ENCODE peak calls at places on chromosome 9, in ten cellular contexts. H is CD4-positive, alpha-beta T cell; V is Calu3; Q is right lobe of liver; Y is foreskin fibroblast; M is nephron progenitor cell; J is ovary; E is HCT116; U is colonic mucosa; G is WTC11. P is an unnamed sample.

GRCh38 chr9:117334101-117334500 is 80.8 kb downstream of the ASTN2 start:
- DNase-seq in U (no peak), H (no peak), G (peak), Q (no peak), V (no peak), M (peak), Y (no peak), E (no peak), J (no peak), P (no peak)

GRCh38 chr9:97441729-97442128 is 29.8 kb downstream of the TDRD7 start:
- DNase-seq in M (no peak), Q (no peak), U (no peak), J (no peak), H (no peak), Y (no peak), E (no peak), G (no peak), V (no peak), P (no peak)

GRCh38 chr9:93517331-93517730 is 59.1 kb upstream of the PHF2 start:
- DNase-seq in V (no peak), J (no peak), E (no peak), U (no peak), Q (no peak), H (no peak), M (no peak), G (no peak), Y (peak), P (no peak)

GRCh38 chr9:131851414-131851813 is 111.5 kb upstream of the RAPGEF1 start:
- DNase-seq in Y (no peak), G (no peak), Q (no peak), M (no peak), E (no peak), V (no peak), U (no peak), J (no peak), H (no peak), P (no peak)

GRCh38 chr9:134378901-134379338 is 52.7 kb downstream of the RXRA start:
- DNase-seq in Y (no peak), H (no peak), G (no peak), E (peak), M (no peak), U (peak), Q (no peak), J (no peak), V (peak), P (no peak)

GRCh38 chr9:85522459-85523092 is 219.2 kb downstream of the AGTPBP1 start:
- DNase-seq in M (peak), V (no peak), E (no peak), G (peak), J (peak), Q (peak), Y (peak), H (no peak), U (no peak), P (peak)

GRCh38 chr9:82021198-82021597 is 32.6 kb downstream of the SPATA31D1 start:
- DNase-seq in M (no peak), G (no peak), U (no peak), Q (no peak), V (no peak), E (peak), J (no peak), Y (peak), H (no peak), P (no peak)

GRCh38 chr9:84300271-84300670 is 40.3 kb downstream of the SLC28A3 start:
- DNase-seq in G (no peak), M (no peak), E (no peak), Y (peak), Q (no peak), U (no peak), J (no peak), H (no peak), V (no peak), P (no peak)

GRCh38 chr9:125329978-125330377 is 68.4 kb downstream of the GAPVD1 start:
- DNase-seq in M (no peak), J (no peak), Y (no peak), Q (no peak), H (no peak), V (no peak), G (no peak), U (no peak), E (no peak), P (no peak)

GRCh38 chr9:7316967-7317366 is 482.6 kb downstream of the DMAC1 start:
- DNase-seq in Y (no peak), U (no peak), J (no peak), E (no peak), V (no peak), G (no peak), Q (no peak), M (no peak), H (no peak), P (no peak)

GRCh38 chr9:7315746-7316457 is 483.7 kb downstream of the DMAC1 start:
- DNase-seq in Y (peak), E (no peak), Q (no peak), V (no peak), U (no peak), M (no peak), G (no peak), H (no peak), J (no peak), P (no peak)

GRCh38 chr9:7320139-7320538 is 479.4 kb downstream of the DMAC1 start:
- DNase-seq in Y (peak), E (no peak), Q (no peak), G (no peak), M (no peak), H (no peak), U (no peak), J (no peak), V (no peak), P (no peak)

GRCh38 chr9:7316458-7316795 is 483.2 kb downstream of the DMAC1 start:
- DNase-seq in J (no peak), U (no peak), E (no peak), V (no peak), Q (no peak), H (no peak), G (no peak), M (no peak), Y (no peak), P (no peak)

DNA sequence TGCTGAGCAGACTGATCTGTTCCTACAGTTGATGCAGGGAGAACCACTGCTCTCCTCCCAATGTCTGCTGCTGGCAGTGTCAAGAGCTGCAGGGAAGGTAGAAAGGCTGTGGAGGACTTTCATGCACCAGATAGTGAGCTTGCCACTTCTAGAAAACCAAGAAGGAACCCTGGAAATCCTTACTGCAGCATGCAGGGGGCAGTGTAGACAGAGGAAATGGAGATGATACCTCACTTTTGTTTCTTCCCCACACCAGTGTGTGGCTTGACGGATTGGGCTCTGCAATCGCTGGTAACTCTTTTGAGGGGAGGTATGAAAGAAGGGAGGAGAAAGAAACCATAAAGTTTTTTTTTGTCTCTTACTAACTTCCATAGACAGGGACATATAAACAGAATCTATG is 480.7 kb downstream of the DMAC1 start:
- DNase-seq in M (no peak), V (no peak), J (no peak), E (no peak), G (no peak), U (no peak), H (no peak), Y (no peak), Q (no peak), P (no peak)
- TF ChIP-seq CTCF in M (no peak), V (no peak), J (no peak), E (no peak), G (no peak), U (no peak), H (no peak), Y (no peak), Q (no peak), P (no peak)

DNA sequence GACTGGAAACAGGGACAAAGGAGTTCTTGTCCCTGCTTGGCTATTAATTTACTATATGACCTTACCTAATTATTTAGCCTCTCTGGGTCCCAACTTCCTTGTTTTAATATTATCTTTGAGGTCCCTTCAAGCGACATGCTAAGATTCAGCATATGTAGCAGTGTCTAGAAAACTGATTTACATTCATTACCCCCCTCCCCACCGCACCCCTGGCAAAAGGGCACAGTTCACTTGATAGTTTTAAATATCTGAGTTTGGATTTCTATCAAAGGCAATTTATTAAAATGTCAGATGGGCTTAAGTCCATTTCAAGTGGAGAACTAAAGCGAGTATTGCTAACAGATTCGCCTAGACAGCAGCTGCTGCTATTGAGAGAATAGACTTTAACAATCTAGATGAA is 3.9 kb downstream of the CEMIP2 start:
- DNase-seq in U (peak), Y (no peak), Q (no peak), V (no peak), M (no peak), J (no peak), E (no peak), G (no peak), H (no peak), P (no peak)
- TF ChIP-seq CTCF in U (no peak), Y (no peak), Q (no peak), V (no peak), M (no peak), J (no peak), E (no peak), G (no peak), H (no peak), P (no peak)

DNA sequence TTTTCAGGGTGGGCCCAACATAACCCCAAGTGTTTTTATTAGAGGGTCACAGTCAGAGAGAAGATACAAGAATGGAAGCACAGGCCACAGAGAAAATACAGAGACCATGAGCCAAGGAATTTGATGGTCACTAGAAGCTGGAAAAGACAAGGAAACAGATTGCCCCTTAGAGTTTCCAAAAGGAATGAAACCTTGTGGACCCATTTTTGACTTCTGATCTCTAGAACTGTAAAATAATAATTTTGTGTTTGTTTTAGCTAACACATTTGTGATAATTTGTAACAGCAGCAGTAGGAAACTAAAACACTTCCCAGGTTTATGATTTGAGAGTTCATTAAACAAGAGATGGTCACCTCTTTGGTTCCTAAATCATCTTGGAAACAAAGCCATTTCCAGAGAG is 21.8 kb downstream of the CDKN2A start:
- DNase-seq in Q (no peak), J (no peak), M (no peak), G (no peak), E (no peak), Y (no peak), H (no peak), V (no peak), U (no peak), P (no peak)
- TF ChIP-seq CTCF in Q (no peak), J (no peak), M (no peak), G (no peak), E (no peak), Y (no peak), H (no peak), V (no peak), U (no peak), P (no peak)

GRCh38 chr9:98707158-98708102 is 1.3 kb downstream of the GABBR2 start:
- DNase-seq in U (no peak), V (peak), H (no peak), G (peak), E (peak), Y (peak), M (peak), Q (no peak), J (no peak), P (peak)
- TF ChIP-seq CTCF in U (no peak), V (peak), H (no peak), G (peak), E (peak), Y (peak), M (peak), Q (peak), J (no peak), P (no peak)

P was measured in lower leg skin.